ENCODE peak calls at places on chromosomes 5 and 9, in ten cellular contexts. E, K, I, Z, B, W, V, T, Y and L are unnamed samples. For H3K36me3, the result is how much of the 10 kb centered on the place peaks cover.

GRCh38 chr9:113598451-113598850 is 134.9 kb downstream of the RGS3 start:
- DNase-seq in K (no peak), Y (no peak), B (no peak), Z (no peak), W (no peak), V (no peak), E (no peak), I (no peak), T (no peak), L (no peak)

GRCh38 chr9:101449071-101449721 is 13.6 kb upstream of the ALDOB start:
- DNase-seq in Z (peak), V (peak), T (peak), E (peak), I (peak), B (peak), K (peak), Y (no peak), W (peak), L (peak)

GRCh38 chr5:108259306-108259705 is 122.6 kb downstream of the FBXL17 start:
- DNase-seq in K (no peak), Z (no peak), I (peak), Y (no peak), B (peak), E (peak), W (no peak), V (peak), T (no peak), L (no peak)

GRCh38 chr5:164600166-164600715 is 1094.8 kb downstream of the MAT2B start:
- DNase-seq in T (no peak), V (no peak), I (no peak), E (no peak), B (no peak), Z (no peak), W (no peak), K (no peak), Y (no peak), L (no peak)

GRCh38 chr9:4689687-4690104 is 10.3 kb downstream of the CDC37L1 start:
- DNase-seq in Z (no peak), I (no peak), T (no peak), V (no peak), Y (no peak), B (no peak), W (no peak), E (no peak), K (no peak), L (no peak)

GRCh38 chr9:92406506-92406905 is 2.1 kb upstream of the OGN start:
- DNase-seq in B (no peak), K (peak), I (peak), E (no peak), T (peak), Z (peak), Y (peak), V (peak), W (peak), L (peak)

GRCh38 chr5:16534280-16534679 is 68.7 kb upstream of the ZNF622 start:
- DNase-seq in E (no peak), K (no peak), T (no peak), W (no peak), B (no peak), I (no peak), Y (no peak), Z (no peak), V (no peak), L (no peak)

GRCh38 chr9:16673171-16673570 is 197.3 kb downstream of the BNC2 start:
- DNase-seq in B (no peak), T (no peak), Y (no peak), Z (no peak), K (no peak), W (no peak), I (no peak), E (no peak), V (no peak), L (no peak)

GRCh38 chr5:81909677-81910076 is 62.1 kb upstream of the ATG10 start:
- DNase-seq in E (no peak), K (no peak), Y (no peak), B (no peak), I (no peak), W (no peak), Z (no peak), V (no peak), T (no peak), L (no peak)

GRCh38 chr9:133553123-133553522 is 18.6 kb downstream of the ADAMTSL2 start:
- DNase-seq in Y (no peak), B (no peak), W (no peak), T (no peak), Z (no peak), K (no peak), V (no peak), I (no peak), E (no peak), L (no peak)

GRCh38 chr5:124630767-124631704 is 115.4 kb downstream of the ZNF608 start:
- DNase-seq in B (no peak), Z (peak), T (no peak), V (no peak), Y (no peak), K (no peak), E (no peak), W (no peak), I (no peak), L (no peak)

GRCh38 chr5:79255786-79256557 is 20.0 kb downstream of the JMY start:
- DNase-seq in E (peak), B (peak), W (no peak), Y (no peak), V (peak), K (no peak), I (peak), T (peak), Z (peak), L (no peak)

GRCh38 chr5:14721990-14722656 is 57.6 kb downstream of the OTULIN start:
- DNase-seq in B (no peak), K (no peak), V (no peak), Y (no peak), E (no peak), T (no peak), W (no peak), Z (no peak), I (no peak), L (no peak)

GRCh38 chr9:32384002-32384363 is 460 bp upstream of the ACO1 start:
- DNase-seq in I (no peak), W (peak), E (no peak), T (no peak), B (no peak), Z (no peak), K (no peak), Y (no peak), V (no peak), L (no peak)

GRCh38 chr9:73067074-73067473 is 84.6 kb upstream of the ANXA1 start:
- DNase-seq in E (no peak), K (no peak), Z (no peak), V (no peak), T (no peak), B (no peak), Y (no peak), W (no peak), I (no peak), L (no peak)

GRCh38 chr5:138898336-138898735 is 23.2 kb upstream of the LRRTM2 start:
- DNase-seq in V (no peak), I (no peak), B (no peak), K (no peak), Z (no peak), W (no peak), E (no peak), T (no peak), Y (no peak), L (no peak)

GRCh38 chr9:2087500-2088313 is 72.6 kb downstream of the SMARCA2 start:
- DNase-seq in Z (peak), K (no peak), E (peak), W (no peak), I (peak), V (peak), B (peak), T (no peak), Y (no peak), L (no peak)

GRCh38 chr5:6758201-6758600 is 45.0 kb downstream of the TENT4A start:
- DNase-seq in W (no peak), T (no peak), E (no peak), K (no peak), Y (no peak), B (no peak), V (no peak), Z (no peak), I (no peak), L (no peak)

GRCh38 chr9:98009926-98010325 is 26.8 kb downstream of the ANP32B start:
- DNase-seq in B (no peak), W (no peak), T (no peak), I (peak), Y (no peak), K (no peak), Z (peak), E (no peak), V (peak), L (no peak)

GRCh38 chr5:38237681-38238080 is 20.7 kb upstream of the EGFLAM start:
- DNase-seq in B (no peak), Z (no peak), I (no peak), Y (no peak), E (no peak), W (no peak), T (no peak), V (no peak), K (no peak), L (no peak)

GRCh38 chr5:624118-624950 is 12.2 kb downstream of the CEP72 start:
- DNase-seq in K (no peak), B (no peak), V (no peak), W (no peak), I (no peak), Y (no peak), T (no peak), E (no peak), Z (no peak), L (no peak)

GRCh38 chr5:67842806-67843205 is 372.8 kb upstream of the PIK3R1 start:
- DNase-seq in B (peak), Y (no peak), V (peak), T (no peak), I (no peak), K (no peak), W (no peak), Z (peak), E (peak), L (no peak)

GRCh38 chr5:126499278-126499677 is 76.1 kb downstream of the GRAMD2B start:
- DNase-seq in B (no peak), E (no peak), V (no peak), T (no peak), K (no peak), I (no peak), Z (no peak), W (no peak), Y (no peak), L (no peak)

GRCh38 chr9:109468927-109469326 is 29.2 kb downstream of the PTPN3 start:
- DNase-seq in Y (no peak), K (peak), Z (no peak), E (no peak), W (no peak), T (no peak), I (no peak), V (no peak), B (no peak), L (no peak)

GRCh38 chr9:129752915-129753724 is at the start of gene PTGES:
- DNase-seq in Y (no peak), E (peak), T (peak), V (peak), B (peak), K (peak), I (peak), Z (peak), W (peak), L (peak)

GRCh38 chr9:110752766-110753165 is 84.2 kb downstream of the MUSK start:
- DNase-seq in Z (peak), K (no peak), E (no peak), Y (no peak), W (no peak), I (no peak), V (peak), B (no peak), T (no peak), L (no peak)

GRCh38 chr9:127637322-127637847 is 25.3 kb downstream of the STXBP1 start:
- DNase-seq in I (peak), K (no peak), W (peak), B (no peak), Z (peak), T (peak), E (no peak), V (peak), Y (no peak), L (no peak)

GRCh38 chr5:19270153-19270552 is 717.8 kb downstream of the CDH18 start:
- DNase-seq in Z (no peak), V (no peak), K (no peak), T (no peak), E (no peak), B (peak), Y (no peak), I (peak), W (no peak), L (no peak)

GRCh38 chr9:278651-279050 is 64.0 kb downstream of the DOCK8 start:
- DNase-seq in Z (no peak), I (peak), W (peak), E (no peak), V (no peak), K (peak), Y (no peak), T (peak), B (no peak), L (no peak)

GRCh38 chr5:170293273-170293672 is 4.3 kb downstream of the LCP2 start:
- DNase-seq in Y (peak), E (no peak), V (no peak), T (peak), W (peak), K (peak), B (no peak), Z (no peak), I (peak), L (peak)

GRCh38 chr5:37665889-37666288 is 174.0 kb downstream of the GDNF start:
- DNase-seq in V (peak), B (no peak), T (no peak), W (peak), I (peak), E (peak), Y (no peak), Z (no peak), K (peak), L (no peak)

GRCh38 chr9:135240871-135241311 is 153.4 kb downstream of the OLFM1 start:
- DNase-seq in V (no peak), W (no peak), E (no peak), T (no peak), K (no peak), Y (no peak), B (no peak), I (no peak), Z (no peak), L (no peak)

GRCh38 chr9:4299006-4299795 is 667 bp downstream of the GLIS3 start:
- DNase-seq in B (peak), E (peak), K (peak), I (peak), Y (no peak), T (peak), Z (peak), W (peak), V (peak), L (peak)

GRCh38 chr5:148482697-148483462 is 99.1 kb downstream of the FBXO38 start:
- DNase-seq in V (peak), I (peak), E (peak), Z (peak), T (peak), B (peak), W (peak), Y (no peak), K (peak), L (peak)
- TF ChIP-seq CTCF in V (peak), I (peak), E (peak), Z (peak), T (peak), B (peak), W (peak), Y (no peak), K (peak), L (peak)

DNA sequence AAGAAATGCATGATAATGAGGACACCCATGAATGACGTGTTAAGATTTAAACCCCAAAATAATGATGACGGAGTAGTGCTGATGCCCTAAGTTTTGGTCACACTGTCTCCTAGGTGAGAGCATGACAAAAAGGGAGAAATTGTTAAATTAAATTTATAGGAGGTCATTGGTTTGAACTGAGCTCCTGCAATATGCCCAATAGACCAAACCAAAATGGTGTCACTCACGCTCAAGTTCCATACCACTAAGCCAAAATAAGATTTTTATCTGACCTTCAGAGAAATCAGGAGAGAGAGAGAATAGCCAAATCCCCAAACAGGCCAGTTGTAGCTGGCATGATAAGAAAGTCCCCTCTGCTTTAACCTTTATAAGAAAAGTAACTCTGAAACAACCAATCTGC is 46.7 kb downstream of the RAPGEF1 start:
- DNase-seq in B (no peak), Z (no peak), I (no peak), E (no peak), T (no peak), K (no peak), W (no peak), V (no peak), Y (no peak), L (no peak)
- H3K36me3 ChIP-seq in B (under half), Z (under half), I (under half), E (under half), T (under half), K (under half), W (under half), V (under half), Y (under half), L (under half)

GRCh38 chr9:79255681-79256080 is 316.1 kb upstream of the TLE4 start:
- DNase-seq in V (no peak), B (no peak), W (no peak), I (no peak), Y (no peak), T (no peak), E (no peak), Z (no peak), K (no peak), L (no peak)

GRCh38 chr9:79257215-79257614 is 314.6 kb upstream of the TLE4 start:
- DNase-seq in V (no peak), Z (no peak), W (no peak), E (no peak), T (no peak), I (peak), B (peak), Y (no peak), K (no peak), L (no peak)

GRCh38 chr9:79257671-79258410 is 313.9 kb upstream of the TLE4 start:
- DNase-seq in W (no peak), V (no peak), Y (no peak), K (no peak), I (no peak), B (peak), T (no peak), E (no peak), Z (no peak), L (no peak)

GRCh38 chr9:79256691-79257213 is 315.0 kb upstream of the TLE4 start:
- DNase-seq in E (no peak), K (no peak), B (peak), T (no peak), V (no peak), Z (no peak), I (peak), W (no peak), Y (no peak), L (no peak)

GRCh38 chr9:79254900-79255651 is 316.7 kb upstream of the TLE4 start:
- DNase-seq in V (no peak), W (no peak), E (no peak), I (no peak), T (no peak), Y (no peak), K (no peak), Z (no peak), B (peak), L (no peak)
- TF ChIP-seq CTCF in V (no peak), W (no peak), E (peak), I (no peak), T (no peak), Y (no peak), K (no peak), Z (peak), B (peak), L (no peak)

DNA sequence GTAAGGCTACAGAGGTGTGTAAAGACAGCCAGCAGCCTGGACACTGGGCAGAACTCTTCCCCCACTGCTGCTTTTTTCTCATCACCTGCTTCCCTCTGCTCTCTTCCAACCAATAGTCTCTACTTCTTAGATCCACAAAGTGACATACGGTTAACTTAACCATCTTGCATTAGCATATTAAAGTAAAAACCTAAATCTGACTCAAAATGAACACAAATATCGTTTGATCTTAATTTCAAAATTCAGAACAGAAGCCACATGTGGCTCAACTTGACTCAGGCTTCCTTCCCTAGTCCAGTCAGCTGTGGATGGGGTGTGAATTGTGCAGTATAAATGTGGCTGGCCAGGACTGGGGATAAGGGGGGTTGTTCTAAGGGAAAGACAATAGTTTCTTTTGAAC is 114.3 kb downstream of the STARD4 start:
- DNase-seq in T (no peak), K (no peak), E (no peak), Y (no peak), V (no peak), I (no peak), W (no peak), Z (no peak), B (no peak), L (no peak)
- H3K36me3 ChIP-seq in T (under half), K (under half), E (under half), Y (under half), V (under half), I (under half), W (under half), Z (under half), B (under half), L (under half)

GRCh38 chr5:1799602-1800469 is at the start of gene MRPL36:
- DNase-seq in W (peak), Z (peak), Y (peak), B (peak), I (peak), T (peak), V (peak), E (peak), K (peak), L (peak)

GRCh38 chr5:1797855-1798254 is 1.8 kb downstream of the MRPL36 start:
- DNase-seq in W (peak), I (no peak), Z (no peak), K (no peak), E (no peak), Y (no peak), T (no peak), V (no peak), B (no peak), L (peak)

GRCh38 chr5:1800470-1801060 is 642 bp upstream of the NDUFS6 start:
- DNase-seq in T (peak), W (peak), Z (no peak), E (peak), V (peak), Y (no peak), K (no peak), B (peak), I (no peak), L (peak)

GRCh38 chr5:1797109-1797800 is 2.4 kb downstream of the MRPL36 start:
- DNase-seq in Z (no peak), Y (no peak), I (no peak), W (no peak), V (no peak), B (no peak), K (no peak), T (no peak), E (peak), L (peak)

GRCh38 chr5:1799110-1799601 is 481 bp downstream of the MRPL36 start:
- DNase-seq in B (peak), Z (peak), E (peak), Y (no peak), I (no peak), V (peak), K (no peak), W (no peak), T (peak), L (no peak)
- TF ChIP-seq CTCF in B (no peak), Z (no peak), E (no peak), Y (no peak), I (no peak), V (no peak), K (no peak), W (no peak), T (no peak), L (no peak)